ENCODE peak calls at places on chromosomes 6 and 20, in four cellular contexts. L is HepG2, Q is GM12878, R is K562. C is an unnamed sample.
A peak's percentile ranks its signal among the peaks of the same experiment; 100 is the strongest.

GRCh38 chr6:33799714-33800113 is 4.1 kb downstream of the MLN start:
- DNase-seq in R (no peak), Q (no peak), L (no peak), C (no peak)

GRCh38 chr6:5041955-5042354 is 38.1 kb upstream of the RPP40 start:
- DNase-seq in R (no peak), L (no peak), Q (no peak), C (no peak)

GRCh38 chr6:107630341-107630995 is 140.6 kb downstream of the SOBP start:
- DNase-seq in Q (no peak), R (no peak), L (no peak), C (no peak)

GRCh38 chr6:163780993-163781392 is 366.5 kb downstream of the QKI start:
- DNase-seq in L (no peak), R (no peak), Q (no peak), C (peak; percentile 25)

GRCh38 chr6:109916759-109917158 is 61.4 kb upstream of the GPR6 start:
- DNase-seq in Q (no peak), L (no peak), R (no peak), C (no peak)

GRCh38 chr20:46357030-46357514 is 48.8 kb upstream of the CDH22 start:
- DNase-seq in Q (no peak), R (no peak), L (no peak), C (no peak)

GRCh38 chr6:73854998-73855718 is 159.2 kb downstream of the CD109 start:
- DNase-seq in Q (no peak), L (peak; percentile 46), R (peak; percentile 31), C (no peak)

GRCh38 chr6:12138377-12138776 is 126.3 kb downstream of the HIVEP1 start:
- DNase-seq in R (no peak), L (peak; percentile 16), Q (no peak), C (no peak)

GRCh38 chr20:34515484-34516037 is 661 bp upstream of the DYNLRB1 start:
- DNase-seq in Q (peak; percentile 56), L (peak; percentile 65), R (peak; percentile 66), C (peak; percentile 85)

GRCh38 chr6:3471711-3472110 is 14.9 kb upstream of the SLC22A23 start:
- DNase-seq in R (no peak), Q (no peak), L (no peak), C (no peak)

GRCh38 chr6:45477278-45477677 is 99.5 kb upstream of the SUPT3H start:
- DNase-seq in Q (no peak), L (no peak), R (no peak), C (no peak)

GRCh38 chr6:122730775-122731386 is 48.6 kb upstream of the FABP7 start:
- DNase-seq in L (peak; percentile 41), R (peak; percentile 31), Q (no peak), C (no peak)

GRCh38 chr6:41644297-41644879 is 6.1 kb downstream of the MDFI start:
- DNase-seq in R (no peak), L (peak; percentile 43), Q (no peak), C (no peak)

GRCh38 chr6:109055771-109056235 is 38.8 kb downstream of the SESN1 start:
- DNase-seq in Q (no peak), R (no peak), L (no peak), C (no peak)

GRCh38 chr6:2237001-2237400 is 8.4 kb downstream of the GMDS start:
- DNase-seq in Q (no peak), L (no peak), R (no peak), C (no peak)

GRCh38 chr6:138800377-138801150 is 4.7 kb downstream of the ECT2L start:
- DNase-seq in L (no peak), Q (no peak), R (no peak), C (peak; percentile 45)

GRCh38 chr6:128244751-128245405 is 275.5 kb downstream of the PTPRK start:
- DNase-seq in Q (no peak), L (no peak), R (no peak), C (no peak)

DNA sequence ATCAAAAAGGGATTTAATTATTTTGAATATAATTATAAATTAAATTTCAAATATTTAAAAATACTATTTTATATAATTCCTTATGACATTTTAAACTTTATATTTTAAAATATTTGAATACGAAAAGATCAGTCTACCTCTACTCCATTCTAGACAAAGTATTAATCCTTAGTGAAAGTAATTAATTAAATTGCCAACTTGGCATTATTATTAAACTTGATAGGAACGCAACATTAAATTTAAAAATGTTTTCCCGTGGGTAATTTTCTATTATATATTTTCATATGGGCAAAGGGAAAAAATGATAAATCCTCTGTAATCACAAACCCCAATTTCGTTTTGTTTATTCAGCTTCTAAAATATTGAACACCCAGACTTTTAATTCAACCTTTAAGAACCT is 8.4 kb upstream of the FHL5 start:
- DNase-seq in R (no peak), L (no peak), Q (no peak), C (no peak)
- TF ChIP-seq USF2 in R (no peak), L (no peak), Q (no peak), C (no peak)

DNA sequence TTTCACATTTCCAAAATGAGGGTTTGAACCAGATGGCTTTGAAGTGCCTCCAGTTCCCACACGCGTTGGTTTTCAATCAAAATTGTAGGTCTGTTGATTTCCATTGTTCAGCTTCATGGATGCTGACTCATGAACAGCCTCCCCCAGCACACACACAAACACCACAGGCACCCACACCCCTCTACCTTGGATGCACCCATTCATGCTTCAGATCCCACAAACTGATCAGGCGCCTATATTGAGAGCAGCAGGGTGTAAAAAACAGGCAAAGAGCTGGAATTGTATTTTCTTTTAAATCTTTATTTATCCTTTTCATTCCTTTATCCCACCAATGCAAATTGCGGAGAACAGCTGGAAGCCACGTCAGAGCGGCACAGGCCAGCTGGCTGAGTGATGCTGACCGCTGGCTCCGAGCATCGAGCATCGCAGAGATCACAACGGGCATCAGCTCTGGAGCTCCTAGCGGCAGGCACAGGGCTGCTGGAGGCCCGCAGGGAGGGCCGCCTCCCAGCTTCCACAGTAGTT is 29.3 kb upstream of the TBC1D7 start:
- DNase-seq in L (no peak), R (no peak), Q (no peak), C (peak; percentile 28)
- TF ChIP-seq NR2C2 in L (no peak), R (no peak), Q (no peak), C (no peak)

DNA sequence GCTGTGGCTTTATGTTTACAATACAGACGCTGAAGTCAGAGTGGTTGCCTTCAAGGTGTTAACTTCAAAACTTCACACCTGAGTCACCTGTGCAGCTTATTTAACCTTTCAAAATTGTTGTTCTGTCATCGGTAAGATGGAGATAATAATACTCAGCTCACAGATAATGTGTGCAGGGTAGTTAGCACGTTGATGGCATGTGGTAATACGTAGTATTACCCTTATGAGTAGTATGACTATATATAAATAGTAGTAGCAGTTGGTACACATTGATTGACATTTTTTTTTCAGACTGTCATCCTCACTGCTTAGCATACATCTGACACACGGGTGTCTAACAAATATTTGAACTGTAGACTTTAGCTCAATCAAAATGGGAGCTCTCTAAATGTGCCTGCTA is 11.0 kb upstream of the MROH8 start:
- DNase-seq in Q (no peak), L (no peak), R (no peak), C (no peak)
- TF ChIP-seq USF2 in Q (no peak), L (no peak), R (no peak), C (no peak)

GRCh38 chr20:32522525-32522774 is 62.7 kb downstream of the NOL4L start:
- DNase-seq in L (no peak), Q (no peak), R (no peak), C (no peak)

GRCh38 chr20:32524871-32525501 is 60.1 kb downstream of the NOL4L start:
- DNase-seq in R (no peak), Q (no peak), L (no peak), C (no peak)

GRCh38 chr20:32521780-32522524 is 63.2 kb downstream of the NOL4L start:
- DNase-seq in R (peak; percentile 83), L (peak; percentile 72), Q (no peak), C (peak; percentile 92)

GRCh38 chr20:32522775-32523612 is 62.1 kb downstream of the NOL4L start:
- DNase-seq in L (peak; percentile 89), R (no peak), Q (no peak), C (no peak)

DNA sequence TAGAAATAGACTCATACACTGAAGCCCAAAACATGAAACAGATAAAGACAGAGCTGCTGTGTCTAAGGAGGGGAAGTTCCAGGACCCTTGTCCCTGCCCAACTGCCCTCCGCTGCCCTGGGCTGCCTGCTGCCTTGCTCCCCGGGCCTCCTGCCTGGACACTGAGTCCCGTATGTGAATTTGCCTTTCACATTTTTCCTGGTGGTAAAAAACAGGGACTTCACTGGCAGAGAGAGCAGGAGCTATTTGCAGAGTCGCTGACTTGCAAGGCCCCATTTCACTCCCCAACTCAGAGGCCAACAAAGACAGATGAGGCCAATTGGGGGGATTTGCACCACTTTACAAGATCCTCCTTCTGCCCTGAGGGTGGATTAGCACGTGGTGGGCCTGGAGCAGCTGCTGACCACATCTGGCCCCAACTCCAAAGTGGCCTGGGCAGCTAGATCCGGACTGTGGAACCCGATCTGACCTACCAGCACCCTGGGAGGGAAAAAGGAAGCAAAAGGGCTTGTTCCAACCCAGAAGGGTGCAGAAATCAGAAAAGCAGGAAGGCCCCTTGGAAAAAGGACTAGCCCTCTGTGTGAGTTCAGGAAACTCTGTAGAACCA is 61.4 kb downstream of the NOL4L start:
- DNase-seq in R (no peak), L (no peak), Q (no peak), C (no peak)
- TF ChIP-seq NR2C2 in R (no peak), L (no peak), Q (no peak), C (no peak)